ENCODE peak calls at places on chromosomes 5 and 9, in five cellular contexts. One of them, this sample, is unnamed.

GRCh38 chr5:58407042-58407709 is 52.7 kb downstream of the PLK2 start:
- DNase-seq in K562: no peak
- DNase-seq in HepG2: no peak
- DNase-seq in SK-N-SH: no peak
- DNase-seq in GM12878: no peak
- DNase-seq in this sample: no peak

GRCh38 chr5:120678279-120678678 is 214.2 kb downstream of the PRR16 start:
- DNase-seq in HepG2: no peak
- DNase-seq in K562: no peak
- DNase-seq in GM12878: no peak
- DNase-seq in SK-N-SH: no peak
- DNase-seq in this sample: no peak

GRCh38 chr5:170297589-170298462 is at the start of gene LCP2:
- DNase-seq in HepG2: no peak
- DNase-seq in K562: no peak
- DNase-seq in SK-N-SH: no peak
- DNase-seq in GM12878: no peak
- DNase-seq in this sample: no peak

GRCh38 chr9:98997580-98997979 is 53.9 kb downstream of the COL15A1 start:
- DNase-seq in HepG2: no peak
- DNase-seq in SK-N-SH: no peak
- DNase-seq in GM12878: no peak
- DNase-seq in K562: no peak
- DNase-seq in this sample: no peak

GRCh38 chr9:92607088-92607487 is 62.8 kb downstream of the IPPK start:
- DNase-seq in HepG2: no peak
- DNase-seq in SK-N-SH: no peak
- DNase-seq in K562: no peak
- DNase-seq in GM12878: no peak
- DNase-seq in this sample: no peak

GRCh38 chr9:91789941-91790340 is 160.1 kb downstream of the ROR2 start:
- DNase-seq in HepG2: no peak
- DNase-seq in SK-N-SH: no peak
- DNase-seq in GM12878: no peak
- DNase-seq in K562: no peak
- DNase-seq in this sample: no peak

GRCh38 chr5:136457390-136458094 is 92.2 kb upstream of the TRPC7 start:
- DNase-seq in GM12878: no peak
- DNase-seq in SK-N-SH: no peak
- DNase-seq in HepG2: no peak
- DNase-seq in K562: no peak
- DNase-seq in this sample: no peak

GRCh38 chr9:22103650-22104575 is 94.8 kb upstream of the CDKN2B start:
- DNase-seq in K562: no peak
- DNase-seq in HepG2: no peak
- DNase-seq in SK-N-SH: no peak
- DNase-seq in GM12878: no peak
- DNase-seq in this sample: no peak

GRCh38 chr5:151204051-151204450 is 19.8 kb downstream of the CCDC69 start:
- DNase-seq in K562: no peak
- DNase-seq in SK-N-SH: no peak
- DNase-seq in GM12878: no peak
- DNase-seq in HepG2: no peak
- DNase-seq in this sample: no peak

GRCh38 chr5:102733534-102733933 is 21.6 kb upstream of the PAM start:
- DNase-seq in GM12878: no peak
- DNase-seq in SK-N-SH: no peak
- DNase-seq in K562: no peak
- DNase-seq in HepG2: no peak
- DNase-seq in this sample: no peak

GRCh38 chr9:128201441-128202369 is 1.5 kb upstream of the DNM1 start:
- DNase-seq in HepG2: peak
- DNase-seq in SK-N-SH: no peak
- DNase-seq in K562: no peak
- DNase-seq in GM12878: no peak
- DNase-seq in this sample: no peak

GRCh38 chr5:102875672-102876071 is 120.6 kb downstream of the PAM start:
- DNase-seq in SK-N-SH: no peak
- DNase-seq in HepG2: peak
- DNase-seq in K562: no peak
- DNase-seq in GM12878: no peak
- DNase-seq in this sample: no peak

GRCh38 chr9:115651456-115651855 is 502.1 kb upstream of the PAPPA start:
- DNase-seq in HepG2: no peak
- DNase-seq in SK-N-SH: no peak
- DNase-seq in K562: no peak
- DNase-seq in GM12878: no peak
- DNase-seq in this sample: no peak

GRCh38 chr5:61334224-61335196 is 2.5 kb downstream of the ZSWIM6 start:
- DNase-seq in SK-N-SH: peak
- DNase-seq in K562: no peak
- DNase-seq in GM12878: no peak
- DNase-seq in HepG2: no peak
- DNase-seq in this sample: peak

GRCh38 chr9:32940740-32941139 is 60.7 kb downstream of the APTX start:
- DNase-seq in HepG2: no peak
- DNase-seq in K562: peak
- DNase-seq in SK-N-SH: no peak
- DNase-seq in GM12878: no peak
- DNase-seq in this sample: no peak

GRCh38 chr5:148085934-148086333 is 22.2 kb downstream of the SPINK5 start:
- DNase-seq in GM12878: no peak
- DNase-seq in HepG2: no peak
- DNase-seq in K562: no peak
- DNase-seq in SK-N-SH: no peak
- DNase-seq in this sample: no peak

GRCh38 chr9:113614843-113615648 is 151.5 kb downstream of the RGS3 start:
- DNase-seq in HepG2: no peak
- DNase-seq in SK-N-SH: no peak
- DNase-seq in K562: no peak
- DNase-seq in GM12878: no peak
- DNase-seq in this sample: no peak

GRCh38 chr9:33287087-33287490 is 3.2 kb upstream of the NFX1 start:
- DNase-seq in HepG2: peak
- DNase-seq in SK-N-SH: peak
- DNase-seq in K562: no peak
- DNase-seq in GM12878: no peak
- DNase-seq in this sample: peak

GRCh38 chr5:73690015-73690414 is 64.0 kb downstream of the ARHGEF28 start:
- DNase-seq in SK-N-SH: no peak
- DNase-seq in GM12878: no peak
- DNase-seq in HepG2: no peak
- DNase-seq in K562: no peak
- DNase-seq in this sample: no peak

GRCh38 chr5:72499730-72500129 is 7.5 kb downstream of the ZNF366 start:
- DNase-seq in HepG2: no peak
- DNase-seq in SK-N-SH: no peak
- DNase-seq in K562: no peak
- DNase-seq in GM12878: no peak
- DNase-seq in this sample: no peak

GRCh38 chr9:106862946-106863740 is at the start of gene ZNF462:
- DNase-seq in K562: no peak
- DNase-seq in HepG2: no peak
- DNase-seq in SK-N-SH: peak
- DNase-seq in GM12878: no peak
- DNase-seq in this sample: peak

GRCh38 chr9:114720296-114720695 is 38.3 kb upstream of the TEX48 start:
- DNase-seq in SK-N-SH: no peak
- DNase-seq in K562: no peak
- DNase-seq in GM12878: no peak
- DNase-seq in HepG2: no peak
- DNase-seq in this sample: no peak

GRCh38 chr5:43294226-43294625 is 19.0 kb downstream of the HMGCS1 start:
- DNase-seq in SK-N-SH: no peak
- DNase-seq in GM12878: no peak
- DNase-seq in HepG2: no peak
- DNase-seq in K562: no peak
- DNase-seq in this sample: no peak

GRCh38 chr9:113471143-113471542 is 7.6 kb downstream of the RGS3 start:
- DNase-seq in GM12878: no peak
- DNase-seq in SK-N-SH: no peak
- DNase-seq in HepG2: no peak
- DNase-seq in K562: no peak
- DNase-seq in this sample: no peak

GRCh38 chr5:142115937-142116614 is 7.5 kb downstream of the NDFIP1 start:
- DNase-seq in GM12878: no peak
- DNase-seq in HepG2: no peak
- DNase-seq in SK-N-SH: no peak
- DNase-seq in K562: no peak
- DNase-seq in this sample: no peak

GRCh38 chr9:101027733-101028345 is 688 bp upstream of the PLPPR1 start:
- DNase-seq in SK-N-SH: no peak
- DNase-seq in GM12878: no peak
- DNase-seq in K562: no peak
- DNase-seq in HepG2: peak
- DNase-seq in this sample: no peak

GRCh38 chr5:177526191-177526590 is 9.4 kb upstream of the DDX41 start:
- DNase-seq in GM12878: no peak
- DNase-seq in K562: no peak
- DNase-seq in HepG2: no peak
- DNase-seq in SK-N-SH: no peak
- DNase-seq in this sample: no peak

GRCh38 chr9:114017741-114018715 is 60.1 kb downstream of the AMBP start:
- DNase-seq in HepG2: no peak
- DNase-seq in GM12878: no peak
- DNase-seq in K562: no peak
- DNase-seq in SK-N-SH: no peak
- DNase-seq in this sample: no peak

GRCh38 chr9:132125944-132126720 is 35.7 kb upstream of the NTNG2 start:
- DNase-seq in SK-N-SH: no peak
- DNase-seq in K562: no peak
- DNase-seq in GM12878: no peak
- DNase-seq in HepG2: no peak
- DNase-seq in this sample: no peak

GRCh38 chr5:132074772-132075718 is 1.5 kb downstream of the CSF2 start:
- DNase-seq in GM12878: no peak
- DNase-seq in HepG2: no peak
- DNase-seq in K562: peak
- DNase-seq in SK-N-SH: no peak
- DNase-seq in this sample: no peak

GRCh38 chr9:78035369-78035993 is 3.9 kb upstream of the GNAQ start:
- DNase-seq in SK-N-SH: peak
- DNase-seq in K562: peak
- DNase-seq in GM12878: peak
- DNase-seq in HepG2: peak
- DNase-seq in this sample: peak

GRCh38 chr5:152185547-152186234 is 219.4 kb downstream of the NMUR2 start:
- DNase-seq in GM12878: no peak
- DNase-seq in SK-N-SH: no peak
- DNase-seq in HepG2: no peak
- DNase-seq in K562: no peak
- DNase-seq in this sample: no peak

GRCh38 chr5:35803221-35803651 is 53.5 kb upstream of the IL7R start:
- DNase-seq in SK-N-SH: peak
- DNase-seq in HepG2: no peak
- DNase-seq in GM12878: no peak
- DNase-seq in K562: no peak
- DNase-seq in this sample: no peak

GRCh38 chr9:98809311-98810105 is 2.0 kb downstream of the GALNT12 start:
- DNase-seq in K562: no peak
- DNase-seq in GM12878: no peak
- DNase-seq in HepG2: no peak
- DNase-seq in SK-N-SH: no peak
- DNase-seq in this sample: no peak

DNA sequence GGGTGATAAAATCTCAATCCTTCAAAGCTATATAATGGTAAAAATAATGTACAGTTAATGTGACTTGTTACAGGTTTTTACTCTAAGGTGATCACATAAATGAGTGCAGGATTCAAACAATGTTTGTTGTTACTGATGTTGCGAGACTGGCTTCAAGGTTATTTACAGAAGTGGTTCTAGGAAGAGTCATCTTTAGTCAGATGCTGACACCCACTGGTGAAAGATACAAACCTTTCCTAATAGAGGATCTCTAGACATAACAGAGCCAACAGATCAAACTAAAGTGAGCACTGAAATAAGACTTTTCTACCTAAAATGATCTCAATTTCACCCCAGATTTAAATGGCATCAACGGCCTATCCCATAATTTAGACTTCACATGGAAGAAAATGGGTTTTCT is 20.2 kb downstream of the ARSB start:
- DNase-seq in HepG2: peak
- DNase-seq in K562: no peak
- DNase-seq in GM12878: no peak
- DNase-seq in SK-N-SH: peak
- DNase-seq in this sample: peak
- TF ChIP-seq FOXM1 in HepG2: no peak
- TF ChIP-seq FOXM1 in K562: no peak
- TF ChIP-seq FOXM1 in GM12878: no peak
- TF ChIP-seq FOXM1 in SK-N-SH: no peak
- TF ChIP-seq FOXM1 in this sample: no peak

GRCh38 chr5:15117691-15118090 is 246.1 kb upstream of the ANKH start:
- DNase-seq in HepG2: no peak
- DNase-seq in K562: no peak
- DNase-seq in GM12878: no peak
- DNase-seq in SK-N-SH: no peak
- DNase-seq in this sample: no peak

GRCh38 chr5:15116996-15117395 is 245.4 kb upstream of the ANKH start:
- DNase-seq in GM12878: no peak
- DNase-seq in SK-N-SH: no peak
- DNase-seq in HepG2: no peak
- DNase-seq in K562: no peak
- DNase-seq in this sample: no peak
- TF ChIP-seq FOXM1 in GM12878: no peak
- TF ChIP-seq FOXM1 in SK-N-SH: no peak
- TF ChIP-seq FOXM1 in HepG2: no peak
- TF ChIP-seq FOXM1 in K562: no peak
- TF ChIP-seq FOXM1 in this sample: no peak

GRCh38 chr9:69151506-69151905 is 22.6 kb upstream of the TJP2 start:
- DNase-seq in HepG2: no peak
- DNase-seq in SK-N-SH: no peak
- DNase-seq in GM12878: no peak
- DNase-seq in K562: no peak
- DNase-seq in this sample: no peak
- TF ChIP-seq FOXM1 in HepG2: no peak
- TF ChIP-seq FOXM1 in SK-N-SH: no peak
- TF ChIP-seq FOXM1 in GM12878: no peak
- TF ChIP-seq FOXM1 in K562: no peak
- TF ChIP-seq FOXM1 in this sample: no peak

DNA sequence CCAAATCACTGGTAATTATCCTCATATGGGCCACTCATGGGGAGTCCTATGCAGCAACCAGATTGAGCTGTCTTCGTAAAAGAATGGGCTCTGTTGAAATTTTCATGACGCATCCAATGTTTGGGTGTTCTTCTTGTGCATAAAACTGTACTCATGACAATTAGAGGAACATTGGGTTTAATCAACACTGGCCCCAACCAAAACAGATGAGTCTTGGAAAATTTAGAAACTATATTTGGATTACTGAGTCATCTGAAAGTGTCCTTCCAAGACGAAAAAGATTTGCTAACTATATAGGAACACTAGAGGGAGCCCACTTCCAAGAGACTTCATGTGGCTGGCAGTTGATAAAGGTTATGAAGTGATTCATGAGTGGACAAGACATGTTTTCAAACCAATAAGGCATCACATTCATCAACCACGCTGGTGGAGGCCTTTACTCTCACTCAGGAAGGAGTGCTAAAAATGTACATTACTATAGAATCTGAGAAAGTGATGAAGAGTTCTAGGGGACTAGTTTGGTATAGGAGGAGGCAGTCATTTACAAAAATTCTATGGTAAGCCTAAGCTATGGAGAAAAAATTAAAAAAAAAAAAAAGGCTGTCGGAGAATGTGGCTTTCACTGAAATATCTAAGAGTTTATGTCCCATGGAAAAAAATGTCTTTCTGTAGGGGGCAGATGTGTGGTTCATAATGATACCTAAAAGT is 313.5 kb downstream of the PRDM9 start:
- DNase-seq in GM12878: no peak
- DNase-seq in K562: no peak
- DNase-seq in SK-N-SH: peak
- DNase-seq in HepG2: no peak
- DNase-seq in this sample: peak
- TF ChIP-seq FOXM1 in GM12878: no peak
- TF ChIP-seq FOXM1 in K562: no peak
- TF ChIP-seq FOXM1 in SK-N-SH: no peak
- TF ChIP-seq FOXM1 in HepG2: no peak
- TF ChIP-seq FOXM1 in this sample: no peak

This sample was measured in HEK293T.